ENCODE peak calls at places on chromosomes 1 and 21, in four cellular contexts. R is fibroblast of villous mesenchyme; T is effector memory CD8-positive, alpha-beta T cell; B is activated CD4-positive, CD25-positive, alpha-beta regulatory T cell. K is an unnamed sample.

GRCh38 chr1:47906009-47906432 is 91.2 kb downstream of the TRABD2B start:
- DNase-seq in R (peak), T (no peak), B (no peak), K (no peak)

GRCh38 chr1:33470495-33471012 is 1.9 kb upstream of the ZSCAN20 start:
- DNase-seq in R (peak), T (peak), B (no peak), K (peak)

GRCh38 chr1:171251741-171252300 is 3.5 kb downstream of the FMO1 start:
- DNase-seq in R (peak), T (no peak), B (no peak), K (no peak)

GRCh38 chr1:53379662-53380002 is 51.8 kb upstream of the LRP8 start:
- DNase-seq in R (no peak), T (no peak), B (no peak), K (no peak)

GRCh38 chr1:66692681-66693080 is 59.6 kb upstream of the DYNLT5 start:
- DNase-seq in R (no peak), T (no peak), B (no peak), K (no peak)

GRCh38 chr1:243475966-243476365 is 220.1 kb downstream of the SDCCAG8 start:
- DNase-seq in R (peak), T (no peak), B (no peak), K (no peak)

GRCh38 chr1:95742591-95743089 is 508.6 kb downstream of the RWDD3 start:
- DNase-seq in R (peak), T (no peak), B (no peak), K (no peak)

GRCh38 chr1:206513312-206514111 is 6.2 kb downstream of the RASSF5 start:
- DNase-seq in R (peak), T (no peak), B (no peak), K (no peak)

GRCh38 chr1:197955486-197956394 is 38.6 kb downstream of the LHX9 start:
- DNase-seq in R (peak), T (no peak), B (no peak), K (no peak)

GRCh38 chr1:18751425-18751824 is 108.0 kb downstream of the TAS1R2 start:
- DNase-seq in R (no peak), T (no peak), B (no peak), K (no peak)

GRCh38 chr21:44696572-44696971 is 400 bp upstream of the KRTAP10-12 start:
- DNase-seq in R (no peak), T (no peak), B (no peak), K (no peak)

GRCh38 chr1:30111431-30111830 is 612.0 kb downstream of the MATN1 start:
- DNase-seq in R (peak), T (no peak), B (no peak), K (no peak)

GRCh38 chr1:237133921-237134320 is 91.9 kb downstream of the RYR2 start:
- DNase-seq in R (no peak), T (no peak), B (no peak), K (no peak)

GRCh38 chr1:226602186-226603029 is 53.8 kb downstream of the STUM start:
- DNase-seq in R (peak), T (no peak), B (no peak), K (no peak)

GRCh38 chr1:91278754-91279153 is 125.9 kb downstream of the HFM1 start:
- DNase-seq in R (peak), T (no peak), B (no peak), K (no peak)

GRCh38 chr1:241186716-241187115 is 170.3 kb downstream of the RGS7 start:
- DNase-seq in R (no peak), T (no peak), B (no peak), K (no peak)

GRCh38 chr1:221392453-221392852 is 349.4 kb downstream of the DUSP10 start:
- DNase-seq in R (peak), T (no peak), B (no peak), K (no peak)

GRCh38 chr1:201164645-201165044 is 10.4 kb upstream of the TMEM9 start:
- DNase-seq in R (no peak), T (no peak), B (no peak), K (no peak)

GRCh38 chr1:23638786-23639241 is 52.8 kb upstream of the RPL11 start:
- DNase-seq in R (peak), T (no peak), B (no peak), K (no peak)